ENCODE peak calls at places on chromosomes 12 and 14, in six cellular contexts. W is GM12892, N is H1, D is K562, C is HepG2, U is GM12878. Q is an unnamed sample.

GRCh38 chr14:24080888-24081738 is 9.8 kb downstream of the CPNE6 start:
- DNase-seq in C (peak), U (no peak), N (no peak), D (peak), W (peak), Q (peak)

GRCh38 chr14:70280931-70281330 is 78.6 kb downstream of the COX16 start:
- DNase-seq in U (no peak), D (no peak), W (no peak), N (no peak), C (no peak), Q (no peak)

GRCh38 chr14:55847766-55848165 is 267.8 kb downstream of the KTN1 start:
- DNase-seq in D (no peak), C (no peak), W (no peak), N (no peak), U (no peak), Q (no peak)

GRCh38 chr12:89825591-89826449 is 117.2 kb upstream of the ATP2B1 start:
- DNase-seq in W (no peak), N (no peak), U (peak), D (peak), C (no peak), Q (no peak)

GRCh38 chr12:131105736-131106356 is 152.1 kb downstream of the ADGRD1 start:
- DNase-seq in D (no peak), U (no peak), W (no peak), N (no peak), C (no peak), Q (no peak)

GRCh38 chr12:121812921-121813896 is 9.4 kb downstream of the SETD1B start:
- DNase-seq in U (no peak), D (peak), W (no peak), N (no peak), C (no peak), Q (no peak)

GRCh38 chr12:126807312-126807711 is 1459.7 kb upstream of the TMEM132C start:
- DNase-seq in U (no peak), N (no peak), D (no peak), W (no peak), C (no peak), Q (no peak)

GRCh38 chr14:54774824-54775223 is 127.8 kb downstream of the GCH1 start:
- DNase-seq in C (no peak), U (no peak), W (no peak), D (no peak), N (no peak), Q (no peak)

GRCh38 chr14:45252356-45253069 is 489 bp downstream of the MIS18BP1 start:
- DNase-seq in W (no peak), N (no peak), U (no peak), D (no peak), C (no peak), Q (no peak)

GRCh38 chr12:3097186-3097804 is 20.1 kb downstream of the TSPAN9 start:
- DNase-seq in U (no peak), W (no peak), C (peak), N (no peak), D (peak), Q (no peak)

GRCh38 chr12:89796798-89797382 is 88.3 kb upstream of the ATP2B1 start:
- DNase-seq in N (no peak), D (peak), C (no peak), U (no peak), W (no peak), Q (no peak)

GRCh38 chr12:96501139-96501741 is 11.9 kb downstream of the CFAP54 start:
- DNase-seq in N (no peak), U (peak), D (peak), W (no peak), C (peak), Q (no peak)

GRCh38 chr12:113867258-113867657 is 98.9 kb downstream of the RBM19 start:
- DNase-seq in U (no peak), D (peak), C (peak), N (no peak), W (no peak), Q (no peak)

GRCh38 chr14:93305708-93306418 is 27.0 kb downstream of the BTBD7 start:
- DNase-seq in D (no peak), C (no peak), W (no peak), U (no peak), N (no peak), Q (no peak)

GRCh38 chr14:24062216-24062980 is 9.0 kb upstream of the CPNE6 start:
- DNase-seq in W (peak), D (no peak), U (no peak), N (no peak), C (no peak), Q (no peak)

GRCh38 chr12:120833849-120834248 is 70.3 kb downstream of the SPPL3 start:
- DNase-seq in W (no peak), D (no peak), U (no peak), C (no peak), N (no peak), Q (no peak)

GRCh38 chr14:67240168-67240932 is 885 bp upstream of the PALS1 start:
- DNase-seq in U (no peak), W (no peak), D (no peak), C (peak), N (no peak), Q (no peak)

GRCh38 chr12:133129368-133130037 is 571 bp downstream of the ZNF891 start:
- DNase-seq in W (no peak), C (peak), N (no peak), D (no peak), U (no peak), Q (no peak)

GRCh38 chr14:55383039-55383438 is 28.6 kb downstream of the ATG14 start:
- DNase-seq in U (no peak), D (no peak), C (no peak), N (no peak), W (no peak), Q (no peak)

GRCh38 chr14:96086032-96086431 is 46.9 kb downstream of the C14orf132 start:
- DNase-seq in W (no peak), N (no peak), C (no peak), D (no peak), U (no peak), Q (no peak)

GRCh38 chr12:120514002-120514401 is 15.0 kb downstream of the COQ5 start:
- DNase-seq in D (no peak), U (no peak), N (no peak), C (no peak), W (no peak), Q (no peak)

GRCh38 chr12:103169-103981 is 36.8 kb downstream of the IQSEC3 start:
- DNase-seq in W (no peak), C (no peak), N (peak), U (no peak), D (peak), Q (no peak)

GRCh38 chr12:129570796-129571400 is 332.9 kb downstream of the TMEM132D start:
- DNase-seq in C (no peak), W (no peak), D (no peak), N (no peak), U (no peak), Q (no peak)

GRCh38 chr14:105860615-105861580 is 334.5 kb downstream of the TMEM121 start:
- DNase-seq in N (no peak), U (no peak), D (no peak), W (no peak), C (no peak), Q (peak)

GRCh38 chr12:127559349-127560040 is 707.5 kb upstream of the TMEM132C start:
- DNase-seq in W (no peak), C (no peak), N (peak), D (peak), U (peak), Q (peak)

GRCh38 chr12:34600592-34601462 is 578.5 kb downstream of the ALG10 start:
- DNase-seq in N (no peak), C (no peak), W (no peak), U (no peak), D (peak), Q (no peak)

GRCh38 chr12:906077-906585 is 43.4 kb downstream of the RAD52 start:
- DNase-seq in D (no peak), C (no peak), N (no peak), W (no peak), U (no peak), Q (no peak)

GRCh38 chr12:104207416-104207941 is 8.1 kb upstream of the TXNRD1 start:
- DNase-seq in C (no peak), N (no peak), D (no peak), W (no peak), U (no peak), Q (no peak)

GRCh38 chr12:4115570-4115969 is 158.0 kb upstream of the CCND2 start:
- DNase-seq in N (no peak), U (no peak), C (no peak), D (no peak), W (no peak), Q (no peak)

GRCh38 chr12:124392991-124393790 is 98.3 kb downstream of the RFLNA start:
- DNase-seq in D (no peak), N (no peak), C (no peak), U (no peak), W (no peak), Q (no peak)

GRCh38 chr12:124389537-124390441 is 94.9 kb downstream of the RFLNA start:
- DNase-seq in U (no peak), C (peak), W (no peak), N (no peak), D (no peak), Q (no peak)

GRCh38 chr12:124392271-124392990 is 97.5 kb downstream of the RFLNA start:
- DNase-seq in U (no peak), D (peak), C (no peak), W (no peak), N (no peak), Q (peak)

GRCh38 chr12:124390442-124391116 is 95.7 kb downstream of the RFLNA start:
- DNase-seq in W (no peak), U (peak), C (no peak), N (no peak), D (no peak), Q (peak)

DNA sequence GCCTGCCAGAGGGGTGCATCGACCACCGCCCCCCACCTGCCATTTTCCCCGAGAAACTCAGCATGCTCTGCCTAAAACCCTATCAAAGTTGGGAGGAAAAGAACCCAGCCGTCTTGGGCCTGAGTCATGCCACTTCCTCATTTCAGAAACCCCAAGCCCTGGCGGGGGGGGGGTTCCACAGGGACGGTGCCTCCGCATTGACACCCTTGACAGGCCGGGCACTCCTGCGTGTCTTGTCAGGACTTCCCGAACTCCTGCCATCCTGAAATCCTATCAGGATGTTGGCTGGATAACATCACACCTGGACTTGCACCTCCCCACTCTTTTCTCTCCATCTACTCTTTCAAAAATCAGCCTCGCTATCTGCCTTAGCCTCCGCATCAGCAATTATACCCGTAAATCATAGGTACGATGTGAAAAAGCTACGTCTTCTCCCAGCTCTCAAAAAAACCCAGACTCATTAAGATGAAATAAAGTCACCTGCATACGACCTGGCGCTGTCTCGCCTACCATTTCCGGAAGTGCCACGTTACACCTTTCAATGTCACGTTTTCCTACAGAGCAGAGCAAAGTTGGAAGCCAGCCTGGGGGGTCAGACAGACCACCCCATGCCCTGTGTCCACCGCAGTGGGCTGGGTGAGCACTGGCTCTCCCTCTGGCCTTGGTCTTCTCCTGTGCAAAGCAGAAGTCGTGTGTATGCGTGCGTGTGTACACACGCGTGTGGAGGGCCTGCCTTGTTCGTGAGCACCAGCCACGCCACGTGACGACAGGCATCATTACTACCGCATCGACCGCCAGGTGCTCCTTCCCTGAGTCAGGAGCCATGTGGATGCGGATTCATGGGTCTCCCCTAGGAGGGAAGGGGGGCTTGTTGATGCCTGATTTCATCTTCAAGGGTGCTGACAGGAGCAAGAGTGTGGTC is 96.7 kb downstream of the RFLNA start:
- DNase-seq in D (no peak), W (peak), C (no peak), U (peak), N (no peak), Q (peak)
- TF ChIP-seq POLR2AphosphoS5 in D (no peak), W (peak), C (no peak), U (no peak), N (no peak), Q (no peak)

GRCh38 chr12:52909256-52909655 is 4.4 kb upstream of the KRT8 start:
- DNase-seq in C (no peak), D (no peak), W (no peak), U (no peak), N (no peak), Q (no peak)

GRCh38 chr12:52906049-52906645 is 1.3 kb upstream of the KRT8 start:
- DNase-seq in W (no peak), D (no peak), N (no peak), U (no peak), C (no peak), Q (no peak)

GRCh38 chr12:52909796-52910195 is 4.9 kb upstream of the KRT8 start:
- DNase-seq in N (no peak), D (no peak), U (no peak), C (no peak), W (no peak), Q (no peak)

GRCh38 chr12:52910248-52910883 is 5.5 kb upstream of the KRT8 start:
- DNase-seq in W (no peak), C (peak), N (no peak), U (no peak), D (no peak), Q (no peak)

DNA sequence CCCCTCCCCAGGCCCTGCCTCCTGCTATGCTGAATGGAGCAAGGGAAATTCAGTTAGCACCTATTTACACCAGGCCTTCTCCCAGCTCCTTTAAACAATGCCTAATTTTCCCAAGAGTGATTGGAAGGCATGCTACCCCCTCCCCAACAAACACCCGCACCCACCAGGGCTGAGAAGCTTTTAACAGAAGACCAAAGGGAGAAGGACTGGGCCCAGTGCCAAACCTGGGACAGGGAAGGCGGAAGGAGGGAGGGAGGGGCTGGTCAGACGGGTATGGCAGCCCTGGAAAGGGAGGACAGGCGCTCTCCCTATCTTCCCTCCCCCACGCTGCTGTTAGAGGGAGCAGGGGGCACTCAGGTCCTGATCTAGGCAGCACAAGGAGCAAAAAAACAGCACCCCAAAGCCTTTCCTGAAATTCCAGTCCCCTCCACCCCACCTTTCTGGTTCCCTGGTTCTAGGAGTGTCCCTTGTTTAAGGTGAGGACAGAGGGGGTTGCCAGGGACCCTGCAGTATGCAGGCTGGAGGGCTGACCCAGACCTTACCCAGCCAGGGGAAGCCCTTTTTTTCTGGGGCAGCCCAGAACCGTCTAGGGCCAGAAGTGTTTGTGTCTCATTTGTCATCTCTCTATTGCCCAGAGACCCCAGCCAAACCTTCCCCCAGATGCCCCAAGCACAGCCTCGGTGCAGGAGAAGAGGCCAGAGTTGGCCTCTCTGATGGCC is 2.4 kb upstream of the KRT8 start:
- DNase-seq in N (no peak), D (peak), C (peak), U (no peak), W (no peak), Q (no peak)
- TF ChIP-seq TAF1 in N (no peak), D (peak), C (peak), U (no peak), W (no peak), Q (no peak)

GRCh38 chr14:74240794-74241610 is 1.8 kb downstream of the VSX2 start:
- DNase-seq in D (no peak), W (peak), U (no peak), N (no peak), C (no peak), Q (no peak)

GRCh38 chr14:74243051-74243450 is 3.8 kb downstream of the VSX2 start:
- DNase-seq in N (no peak), U (no peak), C (no peak), W (no peak), D (no peak), Q (no peak)

GRCh38 chr14:74241611-74242005 is 2.4 kb downstream of the VSX2 start:
- DNase-seq in U (no peak), W (no peak), N (no peak), D (no peak), C (no peak), Q (no peak)

GRCh38 chr14:74244115-74244514 is 4.9 kb downstream of the VSX2 start:
- DNase-seq in U (no peak), C (no peak), W (no peak), D (peak), N (peak), Q (no peak)

DNA sequence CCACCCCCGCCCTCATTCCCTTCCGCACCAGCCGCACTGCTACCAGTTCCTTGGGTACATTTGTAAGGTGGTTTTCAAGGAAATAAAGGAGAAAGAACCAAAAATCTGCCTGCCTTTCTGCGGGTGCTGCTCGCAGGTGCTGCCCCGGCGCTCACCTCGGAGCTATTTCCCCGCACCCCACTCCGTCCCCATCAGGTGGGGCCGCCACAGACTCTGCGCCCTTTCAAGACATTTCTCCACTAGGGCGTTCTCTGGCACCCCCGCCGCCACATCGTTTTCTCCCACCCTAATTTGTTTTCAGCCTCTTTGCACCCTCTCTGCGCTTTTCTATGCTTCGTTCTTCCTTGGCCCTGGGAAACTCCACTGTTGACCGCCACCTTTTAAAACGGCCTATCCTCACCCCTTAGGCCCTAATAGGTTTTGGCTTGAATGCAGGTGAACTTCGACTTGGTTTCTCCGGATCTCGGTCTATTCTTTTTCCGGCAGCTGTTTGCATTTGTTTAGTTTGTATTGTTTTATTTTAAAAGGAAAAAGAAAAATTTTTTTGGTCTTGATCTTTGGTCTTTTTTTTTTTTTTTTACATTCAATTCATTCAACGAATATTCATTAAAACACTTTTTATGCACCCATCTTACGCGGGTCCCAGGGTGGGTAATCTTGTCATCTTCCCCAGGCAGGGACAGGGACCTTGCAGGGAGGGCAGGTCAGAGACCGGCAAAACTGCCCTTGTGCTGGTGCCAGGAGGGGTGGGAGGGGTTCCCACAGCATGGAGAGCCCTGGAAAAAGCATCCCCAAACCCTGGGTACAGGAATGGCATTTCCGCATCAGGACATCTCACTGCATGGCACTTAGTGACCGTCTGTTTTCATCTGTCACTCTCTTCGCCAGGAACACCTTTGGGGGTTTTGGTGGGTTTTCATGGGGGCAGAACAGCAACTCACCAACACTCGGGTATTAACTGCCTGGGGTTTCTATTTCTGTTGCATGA is 3.1 kb downstream of the VSX2 start:
- DNase-seq in U (no peak), W (no peak), C (no peak), N (no peak), D (no peak), Q (no peak)
- TF ChIP-seq POLR2A in U (no peak), W (no peak), C (no peak), N (no peak), D (no peak), Q (no peak)

GRCh38 chr12:123096159-123096558 is 54.7 kb downstream of the PITPNM2 start:
- DNase-seq in C (no peak), N (no peak), U (no peak), D (no peak), W (no peak), Q (no peak)

GRCh38 chr12:123095074-123095694 is 55.7 kb downstream of the PITPNM2 start:
- DNase-seq in D (no peak), C (no peak), U (no peak), N (no peak), W (no peak), Q (no peak)

GRCh38 chr12:123098780-123099179 is 52.1 kb downstream of the PITPNM2 start:
- DNase-seq in W (no peak), U (no peak), D (no peak), C (no peak), N (no peak), Q (no peak)

GRCh38 chr12:123099556-123100192 is 51.2 kb downstream of the PITPNM2 start:
- DNase-seq in D (no peak), W (no peak), N (no peak), C (no peak), U (no peak), Q (no peak)

GRCh38 chr12:123097521-123098084 is 53.3 kb downstream of the PITPNM2 start:
- DNase-seq in N (no peak), D (no peak), U (no peak), W (no peak), C (no peak), Q (no peak)
- TF ChIP-seq POLR2AphosphoS5 in N (no peak), D (no peak), U (no peak), W (no peak), C (no peak), Q (no peak)

DNA sequence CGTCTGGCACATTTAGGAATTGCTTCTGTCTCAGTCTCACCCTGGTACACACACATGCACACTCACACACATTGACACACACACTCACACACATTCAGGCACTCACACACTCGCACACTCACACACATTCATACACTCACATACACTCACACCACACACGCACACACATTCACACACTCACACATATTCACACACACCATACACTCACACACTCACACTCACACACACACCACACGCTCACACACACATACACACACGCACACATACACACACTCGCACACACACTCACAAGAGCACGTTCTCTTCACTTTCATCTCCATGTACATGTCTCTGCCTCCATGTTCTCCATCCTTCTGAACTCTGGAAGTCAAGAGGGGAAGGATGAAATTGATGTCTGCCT is 23.1 kb upstream of the SMUG1 start:
- DNase-seq in N (no peak), U (no peak), D (no peak), C (no peak), W (no peak), Q (no peak)
- TF ChIP-seq TAF1 in N (no peak), U (no peak), D (no peak), C (no peak), W (no peak), Q (no peak)

Q was measured in GM12891.